ENCODE peak calls at places on chromosomes 2 and 18, in five cellular contexts. O, E, H, S and A are unnamed samples.

GRCh38 chr2:204487447-204488229 is 57.6 kb upstream of the PARD3B start:
- DNase-seq in S (no peak), H (no peak), E (no peak), O (no peak), A (no peak)

GRCh38 chr18:54392621-54393023 is 34.9 kb downstream of the C18orf54 start:
- DNase-seq in O (peak; percentile 45), S (peak; percentile 58), H (no peak), E (no peak), A (no peak)

GRCh38 chr18:61400016-61400630 is 66.9 kb downstream of the CDH20 start:
- DNase-seq in E (no peak), S (no peak), H (no peak), O (no peak), A (no peak)

GRCh38 chr2:24024018-24024417 is 14.1 kb downstream of the MFSD2B start:
- DNase-seq in H (no peak), S (no peak), O (no peak), E (no peak), A (no peak)

GRCh38 chr18:7094432-7094831 is 23.2 kb downstream of the LAMA1 start:
- DNase-seq in S (no peak), H (no peak), E (no peak), O (no peak), A (no peak)

GRCh38 chr2:23583467-23583866 is 198.5 kb downstream of the KLHL29 start:
- DNase-seq in H (no peak), E (no peak), O (no peak), S (no peak), A (no peak)

GRCh38 chr18:48388478-48388877 is 20.7 kb downstream of the ZBTB7C start:
- DNase-seq in E (no peak), H (no peak), S (no peak), O (no peak), A (no peak)

GRCh38 chr2:85273732-85274731 is 53.8 kb downstream of the TGOLN2 start:
- DNase-seq in S (peak; percentile 73), H (no peak), O (no peak), E (no peak), A (no peak)

GRCh38 chr2:190270298-190270697 is 49.3 kb downstream of the HIBCH start:
- DNase-seq in E (no peak), H (no peak), S (no peak), O (no peak), A (no peak)

GRCh38 chr2:54898451-54899226 is 151.6 kb downstream of the RTN4 start:
- DNase-seq in S (no peak), O (no peak), E (no peak), H (no peak), A (no peak)

GRCh38 chr2:99810241-99810640 is 320.4 kb upstream of the REV1 start:
- DNase-seq in S (no peak), H (no peak), O (no peak), E (no peak), A (no peak)

GRCh38 chr2:189318761-189319160 is 122.5 kb upstream of the WDR75 start:
- DNase-seq in O (no peak), H (no peak), S (no peak), E (no peak), A (no peak)

GRCh38 chr18:59546164-59546563 is 151.1 kb downstream of the CCBE1 start:
- DNase-seq in O (no peak), H (no peak), S (no peak), E (no peak), A (no peak)

GRCh38 chr18:79485788-79486355 is 90.1 kb downstream of the NFATC1 start:
- DNase-seq in E (no peak), H (peak; percentile 81), S (peak; percentile 80), O (no peak), A (peak; percentile 81)

GRCh38 chr2:202378001-202378400 is 1.9 kb downstream of the BMPR2 start:
- DNase-seq in O (no peak), S (no peak), H (no peak), E (no peak), A (no peak)

GRCh38 chr2:10079192-10079930 is 850 bp downstream of the CYS1 start:
- DNase-seq in H (peak; percentile 27), S (peak; percentile 89), E (no peak), O (peak; percentile 42), A (no peak)

GRCh38 chr2:120539937-120540718 is 194.2 kb downstream of the INHBB start:
- DNase-seq in O (no peak), H (peak; percentile 78), S (peak; percentile 63), E (peak; percentile 76), A (peak; percentile 87)

GRCh38 chr2:152578573-152578972 is 138.7 kb downstream of the PRPF40A start:
- DNase-seq in E (no peak), S (no peak), H (no peak), O (no peak), A (no peak)

GRCh38 chr2:33071591-33071990 is 124.8 kb downstream of the LTBP1 start:
- DNase-seq in S (no peak), O (no peak), H (no peak), E (no peak), A (no peak)

GRCh38 chr2:898319-898718 is 52.3 kb upstream of the SNTG2 start:
- DNase-seq in H (no peak), E (no peak), O (no peak), S (no peak), A (no peak)

GRCh38 chr2:22958281-22958680 is 426.7 kb upstream of the KLHL29 start:
- DNase-seq in E (no peak), O (no peak), H (no peak), S (no peak), A (no peak)

GRCh38 chr2:176103634-176104337 is 3.3 kb upstream of the HOXD11 start:
- DNase-seq in E (no peak), S (no peak), O (no peak), H (no peak), A (no peak)

GRCh38 chr2:207501797-207502196 is 28.0 kb upstream of the CREB1 start:
- DNase-seq in H (no peak), E (no peak), S (no peak), O (no peak), A (no peak)

GRCh38 chr2:31386648-31387047 is 27.9 kb downstream of the XDH start:
- DNase-seq in S (no peak), O (no peak), H (no peak), E (no peak), A (no peak)

GRCh38 chr2:675460-675859 is 1.7 kb downstream of the TMEM18 start:
- DNase-seq in H (no peak), E (no peak), S (no peak), O (no peak), A (no peak)

GRCh38 chr2:121245120-121245820 is 39.7 kb downstream of the TFCP2L1 start:
- DNase-seq in O (no peak), H (no peak), E (no peak), S (no peak), A (no peak)

GRCh38 chr18:75324686-75325257 is 102.7 kb downstream of the SMIM21 start:
- DNase-seq in O (no peak), E (no peak), H (no peak), S (no peak), A (no peak)
- TF ChIP-seq CTCF in O (no peak), E (no peak), H (no peak), S (no peak), A (no peak)

DNA sequence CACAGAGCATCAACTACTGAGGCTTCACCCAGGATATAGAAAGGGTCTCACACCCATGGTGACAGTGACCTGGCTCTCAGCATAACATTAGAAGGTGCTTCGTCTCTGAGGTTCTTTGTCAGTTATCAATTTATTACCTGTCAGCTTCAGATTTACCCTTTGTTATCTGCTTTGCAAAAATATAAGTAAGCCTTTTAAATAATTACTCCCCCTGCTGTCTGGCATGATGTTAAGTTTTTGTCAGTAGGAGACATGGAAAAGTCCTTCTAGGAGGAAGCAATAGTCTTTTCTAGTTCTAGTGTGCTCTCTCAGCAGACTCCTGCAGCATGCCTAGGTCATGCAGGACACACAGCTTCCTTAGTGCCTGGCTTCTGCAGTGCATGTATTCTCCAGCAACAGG is 149.9 kb downstream of the RDH14 start:
- DNase-seq in O (no peak), E (no peak), S (no peak), H (no peak), A (no peak)
- TF ChIP-seq CTCF in O (no peak), E (no peak), S (no peak), H (no peak), A (no peak)

GRCh38 chr2:238288650-238289573 is 502 bp upstream of the PER2 start:
- DNase-seq in H (peak; percentile 93), E (peak; percentile 98), O (peak; percentile 98), S (peak; percentile 98), A (peak; percentile 88)
- TF ChIP-seq CTCF in H (peak; percentile 43), E (peak; percentile 35), O (peak; percentile 35), S (peak; percentile 34), A (peak; percentile 43)

GRCh38 chr18:58388736-58389135 is 240.2 kb downstream of the ALPK2 start:
- DNase-seq in O (no peak), E (no peak), S (no peak), H (no peak), A (no peak)
- TF ChIP-seq CTCF in O (no peak), E (no peak), S (no peak), H (no peak), A (no peak)

GRCh38 chr2:239735829-239736357 is 289.2 kb downstream of the NDUFA10 start:
- DNase-seq in H (no peak), O (no peak), S (no peak), E (no peak), A (no peak)

GRCh38 chr2:239735131-239735828 is 289.9 kb downstream of the NDUFA10 start:
- DNase-seq in O (no peak), H (no peak), E (no peak), S (no peak), A (no peak)

GRCh38 chr2:239738159-239738558 is 287.0 kb downstream of the NDUFA10 start:
- DNase-seq in O (no peak), E (no peak), H (no peak), S (no peak), A (no peak)

GRCh38 chr2:239737144-239737463 is 288.0 kb downstream of the NDUFA10 start:
- DNase-seq in E (no peak), S (no peak), O (no peak), H (no peak), A (no peak)

GRCh38 chr2:239736358-239737143 is 288.6 kb downstream of the NDUFA10 start:
- DNase-seq in E (no peak), S (no peak), O (no peak), H (no peak), A (no peak)
- TF ChIP-seq CTCF in E (no peak), S (no peak), O (no peak), H (no peak), A (no peak)